ENCODE peak calls at places on chromosomes 16 and 17, in eight cellular contexts. One of them, this sample, is unnamed.

GRCh38 chr17:18025596-18026407 is 13.2 kb downstream of the ATPAF2 start:
- DNase-seq in prostate gland: no peak
- DNase-seq in psoas muscle: no peak
- DNase-seq in BJ: no peak
- DNase-seq in PC-3: peak
- DNase-seq in IMR-90: peak
- DNase-seq in OCI-LY7: no peak
- DNase-seq in astrocyte of the spinal cord: no peak
- DNase-seq in this sample: peak

GRCh38 chr16:83744521-83744981 is 63.2 kb upstream of the HSBP1 start:
- DNase-seq in astrocyte of the spinal cord: no peak
- DNase-seq in psoas muscle: peak
- DNase-seq in PC-3: peak
- DNase-seq in prostate gland: no peak
- DNase-seq in OCI-LY7: no peak
- DNase-seq in BJ: peak
- DNase-seq in IMR-90: peak
- DNase-seq in this sample: no peak

GRCh38 chr16:2687531-2688308 is 5.4 kb downstream of the KCTD5 start:
- DNase-seq in prostate gland: no peak
- DNase-seq in IMR-90: no peak
- DNase-seq in PC-3: no peak
- DNase-seq in astrocyte of the spinal cord: no peak
- DNase-seq in BJ: no peak
- DNase-seq in OCI-LY7: no peak
- DNase-seq in psoas muscle: no peak
- DNase-seq in this sample: no peak

GRCh38 chr17:82384730-82385429 is 13.3 kb downstream of the UTS2R start:
- DNase-seq in IMR-90: peak
- DNase-seq in BJ: no peak
- DNase-seq in astrocyte of the spinal cord: no peak
- DNase-seq in prostate gland: peak
- DNase-seq in PC-3: peak
- DNase-seq in psoas muscle: peak
- DNase-seq in OCI-LY7: peak
- DNase-seq in this sample: no peak

GRCh38 chr17:73397278-73397826 is 85.6 kb upstream of the CDC42EP4 start:
- DNase-seq in psoas muscle: no peak
- DNase-seq in astrocyte of the spinal cord: no peak
- DNase-seq in BJ: no peak
- DNase-seq in prostate gland: no peak
- DNase-seq in OCI-LY7: no peak
- DNase-seq in IMR-90: no peak
- DNase-seq in PC-3: no peak
- DNase-seq in this sample: no peak

GRCh38 chr17:18267927-18268711 is 7.7 kb downstream of the MIEF2 start:
- DNase-seq in BJ: no peak
- DNase-seq in IMR-90: peak
- DNase-seq in astrocyte of the spinal cord: peak
- DNase-seq in psoas muscle: no peak
- DNase-seq in prostate gland: no peak
- DNase-seq in PC-3: no peak
- DNase-seq in OCI-LY7: no peak
- DNase-seq in this sample: no peak

GRCh38 chr17:73595068-73595865 is 49.0 kb downstream of the SDK2 start:
- DNase-seq in IMR-90: no peak
- DNase-seq in BJ: no peak
- DNase-seq in PC-3: no peak
- DNase-seq in OCI-LY7: peak
- DNase-seq in astrocyte of the spinal cord: no peak
- DNase-seq in psoas muscle: no peak
- DNase-seq in prostate gland: peak
- DNase-seq in this sample: no peak

GRCh38 chr16:3726021-3726687 is 8.8 kb upstream of the TRAP1 start:
- DNase-seq in prostate gland: no peak
- DNase-seq in OCI-LY7: no peak
- DNase-seq in astrocyte of the spinal cord: no peak
- DNase-seq in psoas muscle: no peak
- DNase-seq in IMR-90: no peak
- DNase-seq in BJ: no peak
- DNase-seq in PC-3: no peak
- DNase-seq in this sample: no peak

GRCh38 chr17:50332196-50332595 is 13.7 kb upstream of the XYLT2 start:
- DNase-seq in psoas muscle: no peak
- DNase-seq in OCI-LY7: no peak
- DNase-seq in BJ: no peak
- DNase-seq in IMR-90: no peak
- DNase-seq in astrocyte of the spinal cord: no peak
- DNase-seq in prostate gland: no peak
- DNase-seq in PC-3: no peak
- DNase-seq in this sample: no peak

GRCh38 chr16:77227745-77228144 is 28.5 kb downstream of the SYCE1L start:
- DNase-seq in OCI-LY7: no peak
- DNase-seq in PC-3: no peak
- DNase-seq in IMR-90: no peak
- DNase-seq in psoas muscle: no peak
- DNase-seq in astrocyte of the spinal cord: no peak
- DNase-seq in BJ: no peak
- DNase-seq in prostate gland: no peak
- DNase-seq in this sample: no peak

GRCh38 chr16:64989050-64989449 is 132.8 kb downstream of the CDH11 start:
- DNase-seq in IMR-90: no peak
- DNase-seq in PC-3: no peak
- DNase-seq in OCI-LY7: no peak
- DNase-seq in prostate gland: no peak
- DNase-seq in psoas muscle: no peak
- DNase-seq in BJ: no peak
- DNase-seq in astrocyte of the spinal cord: no peak
- DNase-seq in this sample: no peak

GRCh38 chr16:18013863-18014262 is 322.7 kb downstream of the NPIPA8 start:
- DNase-seq in OCI-LY7: no peak
- DNase-seq in astrocyte of the spinal cord: no peak
- DNase-seq in IMR-90: no peak
- DNase-seq in psoas muscle: no peak
- DNase-seq in BJ: no peak
- DNase-seq in PC-3: no peak
- DNase-seq in prostate gland: no peak
- DNase-seq in this sample: no peak

GRCh38 chr17:35849469-35850348 is 19.0 kb downstream of the HEATR9 start:
- DNase-seq in astrocyte of the spinal cord: peak
- DNase-seq in IMR-90: peak
- DNase-seq in prostate gland: peak
- DNase-seq in OCI-LY7: peak
- DNase-seq in BJ: peak
- DNase-seq in psoas muscle: no peak
- DNase-seq in PC-3: peak
- DNase-seq in this sample: peak

GRCh38 chr17:80035687-80035936 is at the start of gene TBC1D16:
- DNase-seq in psoas muscle: no peak
- DNase-seq in OCI-LY7: no peak
- DNase-seq in PC-3: no peak
- DNase-seq in prostate gland: no peak
- DNase-seq in astrocyte of the spinal cord: no peak
- DNase-seq in IMR-90: no peak
- DNase-seq in BJ: no peak
- DNase-seq in this sample: no peak

GRCh38 chr17:45131616-45132301 is 556 bp downstream of the PLCD3 start:
- DNase-seq in PC-3: peak
- DNase-seq in psoas muscle: peak
- DNase-seq in prostate gland: no peak
- DNase-seq in astrocyte of the spinal cord: no peak
- DNase-seq in BJ: no peak
- DNase-seq in OCI-LY7: peak
- DNase-seq in IMR-90: no peak
- DNase-seq in this sample: no peak

GRCh38 chr17:75854111-75854748 is 905 bp downstream of the WBP2 start:
- DNase-seq in prostate gland: no peak
- DNase-seq in IMR-90: peak
- DNase-seq in OCI-LY7: no peak
- DNase-seq in psoas muscle: peak
- DNase-seq in astrocyte of the spinal cord: peak
- DNase-seq in PC-3: peak
- DNase-seq in BJ: no peak
- DNase-seq in this sample: no peak

GRCh38 chr17:75855310-75856061 is at the start of gene WBP2:
- DNase-seq in astrocyte of the spinal cord: peak
- DNase-seq in IMR-90: peak
- DNase-seq in OCI-LY7: peak
- DNase-seq in BJ: peak
- DNase-seq in psoas muscle: peak
- DNase-seq in prostate gland: peak
- DNase-seq in PC-3: peak
- DNase-seq in this sample: peak

GRCh38 chr17:75853410-75853809 is 1.7 kb downstream of the WBP2 start:
- DNase-seq in IMR-90: peak
- DNase-seq in astrocyte of the spinal cord: peak
- DNase-seq in psoas muscle: no peak
- DNase-seq in OCI-LY7: no peak
- DNase-seq in prostate gland: no peak
- DNase-seq in BJ: no peak
- DNase-seq in PC-3: peak
- DNase-seq in this sample: no peak

GRCh38 chr17:75856062-75856681 is 1.0 kb upstream of the WBP2 start:
- DNase-seq in OCI-LY7: peak
- DNase-seq in BJ: no peak
- DNase-seq in PC-3: peak
- DNase-seq in prostate gland: no peak
- DNase-seq in astrocyte of the spinal cord: no peak
- DNase-seq in IMR-90: peak
- DNase-seq in psoas muscle: no peak
- DNase-seq in this sample: no peak

DNA sequence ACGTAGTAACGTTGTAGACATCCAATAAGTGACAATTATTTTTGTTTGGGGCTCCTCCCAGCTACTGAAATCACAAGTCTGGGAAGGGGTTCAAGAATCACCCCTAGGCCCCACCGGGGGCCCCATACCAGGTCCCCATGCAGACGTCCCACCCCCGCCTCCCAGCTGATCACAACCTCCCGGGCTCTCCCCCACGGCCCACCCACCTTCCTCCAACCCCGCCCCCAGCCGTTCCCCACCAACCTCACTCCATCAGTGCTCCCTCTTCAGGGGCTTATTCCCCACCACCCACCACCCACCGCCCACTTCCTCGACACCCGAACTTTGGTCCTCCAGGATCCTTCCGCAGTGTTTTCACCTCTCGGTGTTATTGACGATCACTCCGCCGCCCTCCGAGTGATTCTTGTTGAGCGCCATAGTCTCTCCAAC is 240 bp downstream of the WBP2 start:
- DNase-seq in OCI-LY7: no peak
- DNase-seq in IMR-90: no peak
- DNase-seq in BJ: no peak
- DNase-seq in psoas muscle: no peak
- DNase-seq in prostate gland: no peak
- DNase-seq in astrocyte of the spinal cord: peak
- DNase-seq in PC-3: no peak
- DNase-seq in this sample: no peak
- TF ChIP-seq CTCF in OCI-LY7: no peak
- TF ChIP-seq CTCF in IMR-90: no peak
- TF ChIP-seq CTCF in BJ: peak
- TF ChIP-seq CTCF in psoas muscle: no peak
- TF ChIP-seq CTCF in prostate gland: no peak
- TF ChIP-seq CTCF in astrocyte of the spinal cord: no peak
- TF ChIP-seq CTCF in PC-3: no peak
- TF ChIP-seq CTCF in this sample: no peak

DNA sequence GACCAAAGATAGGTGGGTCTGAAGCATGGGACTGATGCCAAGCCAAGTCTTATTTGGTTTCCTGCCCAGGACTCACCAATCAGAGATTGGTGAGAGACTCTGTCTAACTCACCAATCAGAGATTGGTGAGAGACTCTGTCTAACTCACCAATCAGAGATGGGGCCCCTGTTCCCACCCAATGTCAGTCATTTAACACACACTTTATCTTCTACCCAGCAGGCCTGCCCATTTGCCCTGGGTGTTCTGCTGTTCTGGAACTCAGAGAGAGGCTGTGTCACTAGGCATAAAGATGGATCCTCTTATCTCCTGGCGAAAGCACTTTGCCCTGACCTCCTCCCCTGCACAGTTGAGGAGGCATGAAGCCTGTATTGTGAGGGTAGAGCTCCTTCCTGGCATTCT is 5.4 kb upstream of the RHOT1 start:
- DNase-seq in prostate gland: no peak
- DNase-seq in IMR-90: no peak
- DNase-seq in astrocyte of the spinal cord: no peak
- DNase-seq in OCI-LY7: peak
- DNase-seq in psoas muscle: no peak
- DNase-seq in PC-3: no peak
- DNase-seq in BJ: no peak
- DNase-seq in this sample: no peak
- H3K4me3 ChIP-seq in prostate gland: no peak
- H3K4me3 ChIP-seq in IMR-90: no peak
- H3K4me3 ChIP-seq in astrocyte of the spinal cord: no peak
- H3K4me3 ChIP-seq in OCI-LY7: no peak
- H3K4me3 ChIP-seq in psoas muscle: no peak
- H3K4me3 ChIP-seq in PC-3: no peak
- H3K4me3 ChIP-seq in BJ: no peak
- H3K4me3 ChIP-seq in this sample: no peak

DNA sequence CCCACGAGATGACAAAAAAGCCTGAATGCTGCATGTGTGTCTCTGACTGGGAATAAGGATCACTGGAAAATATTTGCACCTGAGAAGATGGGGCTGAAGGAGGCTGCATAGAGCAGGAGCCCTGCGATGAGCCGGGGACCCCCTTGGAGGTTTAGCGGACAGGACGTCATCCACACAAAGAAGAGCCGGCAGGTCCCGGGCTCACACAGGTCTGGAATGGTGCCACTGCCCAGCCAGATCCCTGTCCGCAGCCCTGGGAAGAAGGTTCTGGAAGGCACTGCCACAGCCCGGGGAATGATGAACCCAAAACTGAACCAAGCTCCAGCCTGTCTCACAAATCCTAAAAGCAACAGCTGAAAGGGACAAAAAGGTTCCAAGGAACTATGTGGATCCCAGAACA is 101.8 kb downstream of the ANKRD11 start:
- DNase-seq in astrocyte of the spinal cord: no peak
- DNase-seq in psoas muscle: no peak
- DNase-seq in BJ: no peak
- DNase-seq in PC-3: no peak
- DNase-seq in OCI-LY7: no peak
- DNase-seq in prostate gland: no peak
- DNase-seq in IMR-90: no peak
- DNase-seq in this sample: no peak
- TF ChIP-seq CTCF in astrocyte of the spinal cord: no peak
- TF ChIP-seq CTCF in psoas muscle: no peak
- TF ChIP-seq CTCF in BJ: no peak
- TF ChIP-seq CTCF in PC-3: no peak
- TF ChIP-seq CTCF in OCI-LY7: no peak
- TF ChIP-seq CTCF in prostate gland: no peak
- TF ChIP-seq CTCF in IMR-90: no peak
- TF ChIP-seq CTCF in this sample: no peak

DNA sequence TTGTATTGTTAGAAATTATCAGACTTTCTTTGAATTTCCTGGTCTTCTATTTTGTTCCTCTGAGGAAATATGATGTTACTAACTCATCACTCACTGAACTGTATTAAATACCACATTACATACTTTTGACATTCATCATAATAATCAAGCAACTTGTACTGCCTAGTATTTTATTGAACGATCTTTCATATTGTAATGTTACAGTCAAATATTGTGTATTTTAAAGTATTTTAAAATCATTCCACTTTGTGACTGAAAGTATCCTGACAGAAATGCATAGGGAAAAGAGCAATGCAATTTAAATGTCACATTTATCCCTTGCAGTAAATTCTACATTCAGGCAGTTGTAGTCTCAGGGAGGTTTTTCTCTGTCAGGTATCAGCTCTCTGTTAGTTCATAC is 1557.4 kb downstream of the CDH8 start:
- DNase-seq in BJ: no peak
- DNase-seq in PC-3: no peak
- DNase-seq in IMR-90: no peak
- DNase-seq in astrocyte of the spinal cord: no peak
- DNase-seq in prostate gland: no peak
- DNase-seq in psoas muscle: no peak
- DNase-seq in OCI-LY7: no peak
- DNase-seq in this sample: no peak
- H3K4me3 ChIP-seq in BJ: no peak
- H3K4me3 ChIP-seq in PC-3: no peak
- H3K4me3 ChIP-seq in IMR-90: no peak
- H3K4me3 ChIP-seq in astrocyte of the spinal cord: no peak
- H3K4me3 ChIP-seq in prostate gland: no peak
- H3K4me3 ChIP-seq in psoas muscle: no peak
- H3K4me3 ChIP-seq in OCI-LY7: no peak
- H3K4me3 ChIP-seq in this sample: no peak